ENCODE peak calls at places on chromosomes 5 and 9, in four cellular contexts. V is A549, O is H1, I is K562. C is an unnamed sample.

GRCh38 chr9:129867138-129868032 is 32.1 kb downstream of the USP20 start:
- DNase-seq in O (no peak), I (peak), V (no peak), C (no peak)

GRCh38 chr5:158317507-158317906 is 458.6 kb upstream of the CLINT1 start:
- DNase-seq in I (no peak), V (no peak), O (no peak), C (no peak)

GRCh38 chr5:71974622-71975021 is 132.7 kb upstream of the MAP1B start:
- DNase-seq in I (no peak), O (no peak), V (no peak), C (no peak)

GRCh38 chr5:102115736-102116135 is 180.3 kb downstream of the SLCO4C1 start:
- DNase-seq in I (no peak), O (no peak), V (no peak), C (no peak)

GRCh38 chr5:147055304-147055826 is 176.8 kb upstream of the PPP2R2B start:
- DNase-seq in I (no peak), O (no peak), V (no peak), C (no peak)

GRCh38 chr9:88355166-88355565 is 33.1 kb upstream of the SPIN1 start:
- DNase-seq in O (no peak), I (no peak), V (no peak), C (no peak)

GRCh38 chr9:130258999-130259398 is 6.6 kb upstream of the HMCN2 start:
- DNase-seq in O (no peak), V (no peak), I (no peak), C (peak)

GRCh38 chr9:136686794-136687711 is at the start of gene AGPAT2:
- DNase-seq in I (peak), V (peak), O (no peak), C (no peak)

GRCh38 chr5:55306641-55307382 is 682 bp downstream of the DHX29 start:
- DNase-seq in V (peak), I (no peak), O (no peak), C (peak)

GRCh38 chr5:17217421-17218352 is at the start of gene BASP1:
- DNase-seq in V (peak), I (no peak), O (no peak), C (no peak)

GRCh38 chr5:178429541-178430186 is 160.5 kb downstream of the COL23A1 start:
- DNase-seq in O (no peak), V (no peak), I (no peak), C (no peak)

GRCh38 chr5:16809816-16810502 is 126.1 kb downstream of the MYO10 start:
- DNase-seq in V (no peak), O (no peak), I (no peak), C (peak)

GRCh38 chr5:113089653-113090335 is 113.2 kb downstream of the DCP2 start:
- DNase-seq in O (no peak), I (no peak), V (no peak), C (no peak)

GRCh38 chr9:130042406-130042930 is 521 bp downstream of the FNBP1 start:
- DNase-seq in I (peak), V (peak), O (no peak), C (no peak)

GRCh38 chr5:170278611-170279500 is 18.7 kb downstream of the LCP2 start:
- DNase-seq in I (peak), O (no peak), V (no peak), C (no peak)

GRCh38 chr5:15752886-15753285 is 252.9 kb downstream of the FBXL7 start:
- DNase-seq in O (no peak), V (no peak), I (no peak), C (no peak)

GRCh38 chr9:127112056-127112455 is 10.4 kb downstream of the ANGPTL2 start:
- DNase-seq in O (peak), I (peak), V (no peak), C (no peak)

GRCh38 chr9:129500166-129500862 is 120.6 kb downstream of the C9orf50 start:
- DNase-seq in O (no peak), I (no peak), V (no peak), C (no peak)

GRCh38 chr9:90901933-90902332 is 100.3 kb downstream of the SYK start:
- DNase-seq in V (no peak), I (no peak), O (no peak), C (no peak)

GRCh38 chr9:17229945-17230560 is 95.2 kb downstream of the CNTLN start:
- DNase-seq in I (no peak), V (no peak), O (no peak), C (peak)

GRCh38 chr9:38372685-38373619 is 19.6 kb upstream of the ALDH1B1 start:
- DNase-seq in O (no peak), V (no peak), I (no peak), C (no peak)
- TF ChIP-seq RNF2 in O (no peak), V (no peak), I (no peak), C (no peak)

DNA sequence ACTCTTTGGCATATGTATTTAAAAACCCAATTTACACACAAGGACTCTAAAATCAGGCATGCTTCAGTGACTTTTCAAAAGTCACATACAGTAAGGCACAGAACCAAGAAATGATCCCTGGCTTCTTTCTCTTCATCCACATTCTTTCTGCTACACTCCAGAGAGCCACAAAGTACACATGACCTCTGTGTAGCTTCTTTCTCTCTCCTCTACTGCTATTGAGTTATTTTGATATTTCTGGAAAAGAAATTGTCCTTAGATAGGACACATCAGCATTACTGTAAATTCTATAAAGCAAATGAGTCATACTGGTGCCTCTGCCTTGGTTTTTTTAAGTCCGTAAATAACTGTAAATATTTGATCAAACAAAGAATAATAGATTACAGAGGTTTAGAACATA is 96.3 kb downstream of the KIAA0825 start:
- DNase-seq in O (no peak), I (no peak), V (no peak), C (no peak)
- TF ChIP-seq RNF2 in O (no peak), I (no peak), V (no peak), C (no peak)

GRCh38 chr5:81884871-81885270 is 87.0 kb upstream of the ATG10 start:
- DNase-seq in I (no peak), V (no peak), O (no peak), C (no peak)
- TF ChIP-seq RNF2 in I (no peak), V (no peak), O (no peak), C (no peak)

GRCh38 chr5:74143151-74143550 is 497.4 kb downstream of the ENC1 start:
- DNase-seq in I (no peak), V (no peak), O (no peak), C (no peak)

GRCh38 chr5:74143724-74144330 is 496.7 kb downstream of the ENC1 start:
- DNase-seq in O (no peak), V (no peak), I (peak), C (no peak)

GRCh38 chr5:74140409-74140808 is 500.1 kb downstream of the ENC1 start:
- DNase-seq in O (no peak), I (no peak), V (no peak), C (no peak)

GRCh38 chr5:74139589-74139988 is 500.9 kb downstream of the ENC1 start:
- DNase-seq in V (no peak), I (no peak), O (no peak), C (no peak)

DNA sequence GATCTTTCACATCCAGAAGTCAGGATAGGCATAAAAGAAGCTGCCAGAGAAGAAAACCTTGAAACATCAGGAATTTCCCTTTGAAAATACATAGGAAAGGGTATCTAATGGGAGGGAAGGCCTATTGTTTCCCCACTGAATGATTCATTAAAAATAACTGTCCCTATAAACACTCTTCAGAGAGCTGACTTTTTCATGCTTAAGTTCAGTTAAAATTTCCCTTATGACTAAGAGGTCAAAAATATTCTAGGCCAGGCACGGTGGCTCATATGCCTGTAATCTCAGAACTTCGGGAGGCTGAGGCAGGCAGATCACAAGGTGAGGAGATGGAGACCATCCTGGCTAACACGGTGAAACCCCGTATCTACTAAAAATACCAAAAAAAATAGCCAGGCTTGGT is 499.5 kb downstream of the ENC1 start:
- DNase-seq in I (no peak), V (no peak), O (no peak), C (no peak)
- TF ChIP-seq RNF2 in I (no peak), V (no peak), O (no peak), C (no peak)

GRCh38 chr9:23145467-23145866 is 680.6 kb downstream of the ELAVL2 start:
- DNase-seq in O (no peak), V (no peak), I (no peak), C (no peak)
- TF ChIP-seq RNF2 in O (no peak), V (no peak), I (no peak), C (no peak)

GRCh38 chr9:114289571-114290481 is 33.1 kb upstream of the ORM1 start:
- DNase-seq in I (no peak), V (no peak), O (no peak), C (no peak)
- TF ChIP-seq RNF2 in I (no peak), V (no peak), O (no peak), C (no peak)

DNA sequence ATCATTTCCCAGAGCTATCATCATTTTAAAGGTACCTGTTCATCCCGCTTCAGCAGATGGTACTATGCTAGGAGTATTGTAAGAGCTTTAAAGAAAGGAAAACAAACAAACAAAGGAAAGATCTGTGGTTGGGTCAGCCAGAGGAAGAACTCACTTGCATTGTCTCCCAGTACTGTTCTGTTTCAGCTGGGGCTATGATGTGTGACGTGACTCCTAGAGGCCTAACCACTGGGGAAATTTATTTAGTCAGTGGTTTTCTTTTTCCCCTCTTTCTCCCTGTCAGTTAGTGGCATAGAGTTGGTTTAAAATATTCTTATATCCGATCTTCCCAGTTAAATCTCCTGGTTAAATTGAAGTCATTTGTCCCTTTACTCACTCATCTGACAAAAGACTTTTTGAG is 269.4 kb downstream of the TMEM38B start:
- DNase-seq in I (no peak), V (no peak), O (no peak), C (no peak)
- TF ChIP-seq RNF2 in I (no peak), V (no peak), O (no peak), C (no peak)